ENCODE peak calls at places on chromosomes 7 and 10, in ten cellular contexts. G, U, I, N, V, S, X, P, W and H are unnamed samples.

GRCh38 chr10:59674211-59674836 is 35.3 kb downstream of the SLC16A9 start:
- DNase-seq in U (peak), W (no peak), X (peak), V (no peak), N (peak), S (peak), G (no peak), P (no peak), I (no peak), H (no peak)

GRCh38 chr7:126203185-126203584 is 1049.6 kb downstream of the GRM8 start:
- DNase-seq in U (no peak), I (no peak), X (no peak), G (no peak), V (no peak), S (no peak), W (no peak), N (no peak), P (no peak), H (no peak)

GRCh38 chr10:97454330-97455036 is 8.5 kb downstream of the ZDHHC16 start:
- DNase-seq in P (peak), I (peak), X (no peak), N (peak), G (no peak), S (no peak), U (no peak), W (no peak), V (no peak), H (no peak)

GRCh38 chr10:106467506-106467905 is 697.0 kb downstream of the SORCS1 start:
- DNase-seq in N (no peak), G (no peak), I (no peak), X (no peak), S (no peak), W (no peak), U (no peak), V (no peak), P (no peak), H (no peak)

GRCh38 chr7:1736469-1736817 is 66.4 kb downstream of the ELFN1 start:
- DNase-seq in I (no peak), P (no peak), S (no peak), W (no peak), N (no peak), X (no peak), G (no peak), U (no peak), V (no peak), H (no peak)

GRCh38 chr7:26860361-26860760 is 4.0 kb downstream of the SKAP2 start:
- DNase-seq in S (no peak), W (no peak), P (no peak), U (no peak), I (no peak), X (peak), N (peak), G (no peak), V (no peak), H (no peak)

GRCh38 chr10:43351301-43351700 is 20.1 kb upstream of the FXYD4 start:
- DNase-seq in G (no peak), P (no peak), I (no peak), U (no peak), W (no peak), S (no peak), V (no peak), N (no peak), X (no peak), H (no peak)

GRCh38 chr7:26690135-26690534 is 174.3 kb downstream of the SKAP2 start:
- DNase-seq in W (no peak), U (no peak), N (peak), I (no peak), V (no peak), X (no peak), S (no peak), G (no peak), P (no peak), H (no peak)

GRCh38 chr10:124642076-124642710 is 102.0 kb downstream of the FAM53B start:
- DNase-seq in I (no peak), U (no peak), V (peak), G (no peak), P (peak), X (no peak), W (peak), S (no peak), N (no peak), H (no peak)

GRCh38 chr7:13132314-13132713 is 444.9 kb downstream of the ARL4A start:
- DNase-seq in X (no peak), S (no peak), G (no peak), V (no peak), I (no peak), U (no peak), W (no peak), N (no peak), P (no peak), H (no peak)

GRCh38 chr7:86199881-86200280 is 443.8 kb upstream of the GRM3 start:
- DNase-seq in G (no peak), P (no peak), N (no peak), V (no peak), S (no peak), I (no peak), W (no peak), U (no peak), X (no peak), H (no peak)

GRCh38 chr10:86366902-86367338 is 325 bp upstream of the GRID1 start:
- DNase-seq in S (no peak), G (no peak), V (no peak), X (no peak), U (no peak), N (no peak), I (no peak), W (no peak), P (no peak), H (no peak)

GRCh38 chr7:71507665-71508064 is 375.7 kb downstream of the GALNT17 start:
- DNase-seq in I (no peak), P (no peak), S (no peak), N (no peak), X (no peak), W (no peak), G (no peak), V (no peak), U (no peak), H (no peak)

GRCh38 chr7:71509381-71509780 is 377.4 kb downstream of the GALNT17 start:
- DNase-seq in N (no peak), I (no peak), G (no peak), P (no peak), W (no peak), U (no peak), S (no peak), V (no peak), X (no peak), H (no peak)

GRCh38 chr7:71506822-71507221 is 374.9 kb downstream of the GALNT17 start:
- DNase-seq in S (no peak), G (no peak), I (no peak), W (no peak), V (no peak), N (no peak), P (no peak), X (no peak), U (no peak), H (no peak)

GRCh38 chr7:71511361-71511807 is 379.4 kb downstream of the GALNT17 start:
- DNase-seq in X (no peak), U (no peak), V (no peak), N (no peak), P (no peak), W (no peak), I (no peak), G (no peak), S (no peak), H (no peak)
- TF ChIP-seq CTCF in X (no peak), U (no peak), V (no peak), N (no peak), P (no peak), W (no peak), I (no peak), G (no peak), S (no peak), H (no peak)

DNA sequence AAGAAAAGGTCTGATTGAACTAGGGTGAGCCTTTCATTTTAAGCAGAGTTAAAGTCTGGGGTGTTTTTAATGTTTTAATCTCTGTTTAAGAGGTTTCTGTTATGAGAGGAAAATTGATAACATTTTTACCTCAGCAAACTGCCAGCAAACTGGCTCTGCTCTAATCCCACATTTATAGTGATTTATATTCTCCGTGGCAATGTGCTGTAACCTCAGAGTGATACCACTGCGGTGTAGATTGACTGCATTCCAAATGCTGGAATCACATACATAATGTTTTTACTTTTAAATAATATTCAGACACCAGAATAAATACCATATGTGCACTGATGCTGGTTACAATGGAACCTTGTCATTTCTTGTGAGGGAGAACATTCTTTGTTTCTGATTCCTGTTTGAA is 105.2 kb downstream of the WNT2 start:
- DNase-seq in N (no peak), G (no peak), I (no peak), P (no peak), W (no peak), U (no peak), X (no peak), S (peak), V (no peak), H (peak)
- TF ChIP-seq CTCF in N (no peak), G (no peak), I (no peak), P (no peak), W (no peak), U (no peak), X (no peak), S (no peak), V (no peak), H (no peak)

DNA sequence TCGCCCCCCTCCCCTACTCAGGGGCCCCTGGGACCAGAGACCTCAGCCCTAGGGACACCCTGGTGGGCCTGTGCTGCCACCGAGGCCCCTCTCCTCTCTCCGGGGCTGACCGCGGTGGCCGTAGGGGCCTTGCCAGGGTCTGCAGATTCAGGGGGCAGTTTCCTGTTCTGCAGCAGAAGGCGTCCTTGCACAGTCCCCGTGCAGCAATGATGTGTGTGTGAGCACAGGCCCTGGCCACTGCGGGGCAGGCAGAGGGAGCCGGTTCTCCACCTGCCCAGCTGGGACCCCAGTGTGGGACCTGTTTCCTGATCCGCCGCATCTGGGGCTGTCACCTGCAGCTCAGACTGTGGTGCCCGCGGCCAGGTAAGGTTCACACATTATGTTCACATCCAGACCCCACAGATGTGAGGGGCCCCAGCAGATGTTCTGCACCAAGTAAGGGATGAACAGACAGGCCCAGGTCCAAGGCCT is 60.7 kb upstream of the DNAJB6 start:
- DNase-seq in W (no peak), S (no peak), U (no peak), P (no peak), I (no peak), G (no peak), N (no peak), X (no peak), V (no peak), H (no peak)
- TF ChIP-seq CTCF in W (no peak), S (no peak), U (no peak), P (no peak), I (no peak), G (no peak), N (no peak), X (no peak), V (no peak), H (no peak)

DNA sequence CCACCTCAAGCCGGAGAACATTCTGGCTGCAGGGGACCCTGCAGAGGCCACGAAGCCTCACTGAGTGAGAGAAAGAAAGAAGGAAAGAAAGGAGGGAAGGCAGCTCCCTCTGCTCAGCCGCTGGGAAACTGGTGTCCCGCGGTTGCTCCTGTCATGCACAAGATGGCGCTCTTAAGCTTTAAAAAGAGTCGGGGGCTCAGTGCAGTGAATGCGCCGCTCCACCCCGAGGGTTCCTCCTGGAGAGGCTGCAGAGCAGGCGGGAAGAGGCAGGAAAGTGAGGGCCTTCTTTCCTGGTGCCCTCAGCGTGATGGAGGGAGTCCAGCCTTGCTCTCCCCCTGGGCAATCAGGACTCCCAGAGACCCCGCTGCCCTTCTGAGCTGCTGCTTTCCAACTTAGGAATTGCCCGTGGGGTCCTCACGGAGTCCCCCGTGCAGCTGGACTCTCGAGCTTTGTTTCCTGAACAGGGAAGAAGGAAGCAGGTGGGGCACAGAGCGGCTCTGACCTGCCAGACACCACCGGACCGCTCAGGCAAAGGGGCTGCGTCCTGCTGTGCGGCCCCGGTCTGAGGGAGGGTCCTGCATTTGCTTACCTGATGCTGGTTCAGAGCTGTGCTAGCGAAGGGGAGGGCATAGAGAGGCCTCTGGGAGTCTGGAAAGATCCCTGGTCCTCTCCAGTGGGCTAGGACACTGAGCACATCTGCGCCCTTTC is 141.9 kb upstream of the MKI67 start:
- DNase-seq in N (no peak), V (no peak), S (peak), G (no peak), X (no peak), I (no peak), P (no peak), U (no peak), W (no peak), H (no peak)
- TF ChIP-seq CTCF in N (peak), V (peak), S (peak), G (no peak), X (peak), I (no peak), P (peak), U (peak), W (peak), H (peak)

DNA sequence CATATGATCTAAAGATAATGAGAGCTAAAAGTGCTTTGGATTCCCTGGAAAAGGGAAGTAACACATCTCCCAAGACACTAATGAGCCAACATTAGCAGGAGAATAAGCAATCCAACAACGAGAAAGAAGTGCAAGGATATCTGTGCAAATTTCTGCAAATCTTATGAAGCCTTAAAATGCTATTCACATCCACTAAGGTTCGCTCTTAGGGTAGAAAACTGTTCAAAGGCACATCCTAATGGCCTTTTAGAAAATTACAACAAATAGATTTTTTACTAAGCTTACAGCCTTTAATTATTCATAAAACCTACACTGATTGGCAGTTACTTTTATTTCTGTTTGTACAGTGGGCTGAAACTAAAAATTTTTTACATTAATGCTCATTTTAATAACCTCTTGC is 100.3 kb downstream of the RAPGEF5 start:
- DNase-seq in W (no peak), N (no peak), X (no peak), G (no peak), U (no peak), P (no peak), I (no peak), S (no peak), V (no peak), H (peak)
- TF ChIP-seq CTCF in W (no peak), N (no peak), X (no peak), G (peak), U (no peak), P (peak), I (peak), S (no peak), V (peak), H (peak)